ENCODE peak calls at places on chromosomes 6 and 20, in ten cellular contexts. N is osteoblast; H is CD4-positive, alpha-beta memory T cell; Y is ovary; R is iPS DF 6.9; E is heart right ventricle; U is fibroblast of lung; Q is A549; M is PC-3; X is neuronal stem cell. V is an unnamed sample. For H3K4me1, the result is how much of the 10 kb centered on the place peaks cover.

GRCh38 chr6:4559281-4559875 is 216.8 kb upstream of the CDYL start:
- DNase-seq in N (no peak), H (no peak), Y (no peak), R (no peak), E (no peak), U (no peak), Q (no peak), M (no peak), X (no peak), V (no peak)

GRCh38 chr6:140174509-140174908 is 800.1 kb upstream of the CITED2 start:
- DNase-seq in N (peak), H (no peak), Y (no peak), R (no peak), E (no peak), U (peak), Q (peak), M (peak), X (no peak), V (no peak)

GRCh38 chr6:157822221-157823000 is 635 bp upstream of the SNX9 start:
- DNase-seq in N (peak), H (no peak), Y (peak), R (no peak), E (peak), U (no peak), Q (peak), M (no peak), X (no peak), V (no peak)

GRCh38 chr6:136290406-136291010 is 862 bp upstream of the BCLAF1 start:
- DNase-seq in N (peak), H (peak), Y (peak), R (no peak), E (peak), U (peak), Q (peak), M (peak), X (no peak), V (peak)

GRCh38 chr6:44302856-44303255 is 10.3 kb downstream of the AARS2 start:
- DNase-seq in N (no peak), H (no peak), Y (no peak), R (no peak), E (no peak), U (no peak), Q (no peak), M (no peak), X (no peak), V (no peak)

GRCh38 chr6:12968290-12968689 is 251.7 kb downstream of the PHACTR1 start:
- DNase-seq in N (no peak), H (no peak), Y (no peak), R (no peak), E (no peak), U (no peak), Q (no peak), M (no peak), X (no peak), V (no peak)

GRCh38 chr20:54114109-54114508 is 43.7 kb upstream of the BCAS1 start:
- DNase-seq in N (no peak), H (no peak), Y (no peak), R (no peak), E (no peak), U (no peak), Q (no peak), M (no peak), X (no peak), V (no peak)

GRCh38 chr20:50690979-50691584 is at the start of gene RIPOR3:
- DNase-seq in N (no peak), H (no peak), Y (peak), R (no peak), E (no peak), U (peak), Q (no peak), M (no peak), X (peak), V (no peak)

GRCh38 chr6:127013865-127014264 is 104.6 kb upstream of the RSPO3 start:
- DNase-seq in N (no peak), H (no peak), Y (no peak), R (no peak), E (no peak), U (no peak), Q (peak), M (no peak), X (no peak), V (no peak)

GRCh38 chr6:158662607-158663464 is 13.0 kb downstream of the SYTL3 start:
- DNase-seq in N (no peak), H (no peak), Y (no peak), R (no peak), E (no peak), U (peak), Q (no peak), M (peak), X (no peak), V (no peak)

GRCh38 chr20:62428008-62428384 is 657 bp upstream of the RBBP8NL start:
- DNase-seq in N (no peak), H (no peak), Y (no peak), R (no peak), E (no peak), U (no peak), Q (no peak), M (no peak), X (no peak), V (no peak)

GRCh38 chr20:40056186-40056585 is 632.9 kb downstream of the MAFB start:
- DNase-seq in N (no peak), H (no peak), Y (no peak), R (no peak), E (no peak), U (no peak), Q (no peak), M (no peak), X (no peak), V (no peak)

GRCh38 chr6:44367686-44368085 is 19.8 kb upstream of the CDC5L start:
- DNase-seq in N (no peak), H (no peak), Y (no peak), R (no peak), E (no peak), U (no peak), Q (no peak), M (no peak), X (no peak), V (no peak)

GRCh38 chr20:63183422-63184146 is 32.3 kb downstream of the YTHDF1 start:
- DNase-seq in N (peak), H (peak), Y (no peak), R (no peak), E (peak), U (no peak), Q (peak), M (peak), X (peak), V (no peak)

GRCh38 chr6:32447932-32448331 is 8.2 kb downstream of the HLA-DRA start:
- DNase-seq in N (no peak), H (no peak), Y (no peak), R (no peak), E (no peak), U (no peak), Q (no peak), M (no peak), X (no peak), V (no peak)

GRCh38 chr6:51360287-51360686 is 541.6 kb downstream of the TFAP2B start:
- DNase-seq in N (no peak), H (no peak), Y (no peak), R (no peak), E (no peak), U (no peak), Q (no peak), M (no peak), X (no peak), V (no peak)

GRCh38 chr6:45626087-45626891 is 248.6 kb upstream of the SUPT3H start:
- DNase-seq in N (peak), H (no peak), Y (no peak), R (no peak), E (no peak), U (peak), Q (no peak), M (peak), X (no peak), V (no peak)

GRCh38 chr20:58604410-58604881 is 46.6 kb upstream of the STX16 start:
- DNase-seq in N (peak), H (no peak), Y (no peak), R (no peak), E (no peak), U (no peak), Q (no peak), M (no peak), X (no peak), V (no peak)

GRCh38 chr6:113018351-113019151 is 671.4 kb downstream of the RFPL4B start:
- DNase-seq in N (no peak), H (no peak), Y (no peak), R (no peak), E (peak), U (peak), Q (no peak), M (peak), X (no peak), V (peak)

GRCh38 chr6:38973178-38974057 is 75.2 kb upstream of the GLP1R start:
- DNase-seq in N (peak), H (no peak), Y (no peak), R (peak), E (peak), U (peak), Q (peak), M (peak), X (no peak), V (no peak)

GRCh38 chr20:51768759-51769517 is 748 bp upstream of the ATP9A start:
- DNase-seq in N (no peak), H (no peak), Y (peak), R (no peak), E (no peak), U (peak), Q (no peak), M (no peak), X (no peak), V (no peak)

GRCh38 chr6:3849681-3850450 is 693 bp downstream of the FAM50B start:
- DNase-seq in N (peak), H (no peak), Y (peak), R (no peak), E (no peak), U (peak), Q (no peak), M (no peak), X (no peak), V (no peak)

GRCh38 chr6:124887872-124888580 is 74.2 kb upstream of the RNF217 start:
- DNase-seq in N (no peak), H (no peak), Y (no peak), R (no peak), E (no peak), U (no peak), Q (no peak), M (no peak), X (no peak), V (no peak)

GRCh38 chr6:6582111-6582510 is 6.4 kb upstream of the LY86 start:
- DNase-seq in N (no peak), H (no peak), Y (no peak), R (no peak), E (no peak), U (no peak), Q (no peak), M (no peak), X (no peak), V (no peak)

GRCh38 chr20:32823078-32823477 is 3.3 kb downstream of the MAPRE1 start:
- DNase-seq in N (peak), H (peak), Y (no peak), R (no peak), E (no peak), U (peak), Q (peak), M (peak), X (no peak), V (no peak)

GRCh38 chr20:24789877-24790276 is 159.2 kb upstream of the CST7 start:
- DNase-seq in N (no peak), H (no peak), Y (no peak), R (no peak), E (no peak), U (no peak), Q (no peak), M (no peak), X (no peak), V (no peak)

GRCh38 chr6:29737707-29738630 is 14.7 kb downstream of the HLA-F start:
- DNase-seq in N (no peak), H (peak), Y (peak), R (no peak), E (peak), U (peak), Q (peak), M (peak), X (peak), V (peak)

GRCh38 chr6:151058021-151058733 is 181.6 kb upstream of the AKAP12 start:
- DNase-seq in N (no peak), H (no peak), Y (peak), R (no peak), E (no peak), U (peak), Q (no peak), M (no peak), X (no peak), V (no peak)

GRCh38 chr6:10412165-10412947 is 2.5 kb downstream of the TFAP2A start:
- DNase-seq in N (peak), H (peak), Y (peak), R (no peak), E (no peak), U (peak), Q (peak), M (peak), X (no peak), V (peak)

GRCh38 chr6:44976677-44977405 is 351.3 kb upstream of the RUNX2 start:
- DNase-seq in N (no peak), H (no peak), Y (no peak), R (no peak), E (no peak), U (peak), Q (no peak), M (no peak), X (no peak), V (no peak)

GRCh38 chr6:41558033-41558807 is 12.0 kb downstream of the FOXP4 start:
- DNase-seq in N (peak), H (no peak), Y (no peak), R (no peak), E (no peak), U (peak), Q (no peak), M (no peak), X (no peak), V (no peak)

GRCh38 chr20:59235226-59235625 is 65.2 kb upstream of the EDN3 start:
- DNase-seq in N (no peak), H (no peak), Y (no peak), R (no peak), E (no peak), U (no peak), Q (no peak), M (no peak), X (no peak), V (no peak)

GRCh38 chr20:38115205-38115604 is 49.9 kb downstream of the TGM2 start:
- DNase-seq in N (no peak), H (no peak), Y (no peak), R (no peak), E (peak), U (no peak), Q (no peak), M (no peak), X (no peak), V (no peak)

GRCh38 chr20:53502820-53503219 is 90.8 kb downstream of the ZNF217 start:
- DNase-seq in N (no peak), H (no peak), Y (no peak), R (no peak), E (no peak), U (no peak), Q (no peak), M (no peak), X (no peak), V (no peak)

GRCh38 chr20:8155229-8155628 is 23.2 kb downstream of the PLCB1 start:
- DNase-seq in N (no peak), H (no peak), Y (no peak), R (no peak), E (no peak), U (peak), Q (peak), M (peak), X (no peak), V (no peak)
- H3K4me1 ChIP-seq in N (under half), H (half or more), Y (under half), R (under half), E (half or more), U (under half), Q (under half), M (under half), X (under half), V (under half)

GRCh38 chr20:15682690-15683089 is 890.6 kb downstream of the KIF16B start:
- DNase-seq in N (no peak), H (no peak), Y (no peak), R (no peak), E (no peak), U (peak), Q (no peak), M (peak), X (no peak), V (no peak)
- H3K4me1 ChIP-seq in N (under half), H (under half), Y (under half), R (under half), E (under half), U (under half), Q (under half), M (under half), X (under half), V (under half)

DNA sequence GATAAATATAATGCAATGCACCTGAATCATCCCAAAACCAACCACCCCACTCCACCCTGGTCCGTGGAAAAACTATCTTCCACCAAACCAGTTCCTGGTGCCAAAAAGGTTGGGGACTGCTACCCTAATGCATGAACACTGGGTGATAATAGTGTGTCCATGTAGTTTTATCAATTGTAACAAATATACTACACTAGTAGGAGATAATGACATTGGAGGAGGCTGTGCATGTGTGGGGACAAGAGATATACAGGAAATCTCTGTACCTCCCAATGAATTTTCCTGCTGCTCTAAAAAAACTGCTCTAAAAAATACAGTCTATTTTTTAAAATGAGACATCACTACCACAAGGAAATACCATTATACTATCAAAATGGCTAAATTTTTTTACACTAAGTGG is 20.5 kb downstream of the CEP85L start:
- DNase-seq in N (no peak), H (no peak), Y (no peak), R (no peak), E (no peak), U (no peak), Q (no peak), M (no peak), X (no peak), V (no peak)
- H3K4me1 ChIP-seq in N (under half), H (under half), Y (under half), R (under half), E (under half), U (under half), Q (under half), M (under half), X (under half), V (under half)

DNA sequence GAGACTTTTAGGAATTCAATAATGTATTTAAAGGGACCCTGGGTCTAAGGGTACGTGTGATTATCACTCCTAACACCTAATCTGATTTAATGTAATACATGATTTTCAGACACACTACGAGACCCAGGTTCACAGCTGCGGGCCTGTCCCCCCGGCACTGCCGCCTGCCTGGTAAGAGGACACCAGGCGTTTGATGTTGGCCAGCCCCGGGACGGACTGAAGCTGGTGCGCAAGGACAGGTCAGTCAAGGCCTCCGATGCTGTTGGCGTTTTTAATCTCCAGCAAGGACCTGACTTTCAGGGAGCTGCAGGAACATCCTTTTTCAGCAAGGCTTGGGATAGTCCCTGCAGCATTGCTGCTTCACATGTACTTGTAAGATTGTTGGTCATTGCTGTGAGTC is 58.2 kb downstream of the IGF2R start:
- DNase-seq in N (no peak), H (no peak), Y (no peak), R (no peak), E (no peak), U (no peak), Q (no peak), M (no peak), X (no peak), V (no peak)
- H3K4me1 ChIP-seq in N (under half), H (under half), Y (under half), R (under half), E (under half), U (under half), Q (under half), M (under half), X (under half), V (under half)

GRCh38 chr6:2593167-2593566 is 157.6 kb downstream of the MYLK4 start:
- DNase-seq in N (no peak), H (no peak), Y (no peak), R (no peak), E (no peak), U (no peak), Q (no peak), M (no peak), X (no peak), V (no peak)
- H3K4me1 ChIP-seq in N (under half), H (under half), Y (under half), R (under half), E (under half), U (under half), Q (under half), M (under half), X (under half), V (under half)

V was measured in breast epithelium.